ENCODE peak calls at places on chromosomes 3 and 15, in four cellular contexts. D, H, S and I are unnamed samples.

GRCh38 chr3:141266797-141267555 is 35.4 kb downstream of the PXYLP1 start:
- DNase-seq in S (no peak), H (no peak), D (no peak), I (no peak)

GRCh38 chr15:31228980-31229826 is 97.4 kb upstream of the KLF13 start:
- DNase-seq in H (peak), S (no peak), D (peak), I (no peak)

GRCh38 chr3:179186426-179186825 is 38.3 kb downstream of the PIK3CA start:
- DNase-seq in S (no peak), H (no peak), D (no peak), I (no peak)

GRCh38 chr3:66622756-66623452 is 122.1 kb upstream of the LRIG1 start:
- DNase-seq in H (no peak), D (no peak), S (no peak), I (no peak)

GRCh38 chr15:40746916-40747418 is 8.1 kb downstream of the RMDN3 start:
- DNase-seq in S (no peak), D (no peak), H (no peak), I (no peak)

GRCh38 chr3:127134466-127134865 is 58.5 kb upstream of the PRR23E start:
- DNase-seq in S (no peak), D (no peak), H (no peak), I (no peak)

GRCh38 chr3:140219161-140219745 is 284.3 kb downstream of the CLSTN2 start:
- DNase-seq in D (no peak), H (no peak), S (no peak), I (no peak)

GRCh38 chr3:117355566-117355965 is 646.0 kb downstream of the TUSC7 start:
- DNase-seq in S (no peak), D (peak), H (no peak), I (peak)

GRCh38 chr3:130828931-130829574 is 64.8 kb upstream of the ATP2C1 start:
- DNase-seq in D (no peak), S (no peak), H (no peak), I (no peak)

GRCh38 chr3:124075758-124076157 is 83.8 kb upstream of the ROPN1 start:
- DNase-seq in D (no peak), S (no peak), H (no peak), I (no peak)

GRCh38 chr3:105526349-105527111 is 159.8 kb downstream of the ALCAM start:
- DNase-seq in H (no peak), D (no peak), S (no peak), I (no peak)

GRCh38 chr3:158522737-158523136 is 48.3 kb upstream of the MLF1 start:
- DNase-seq in D (no peak), H (no peak), S (no peak), I (no peak)

GRCh38 chr15:60392986-60393811 is 4.6 kb downstream of the ANXA2 start:
- DNase-seq in D (peak), H (no peak), S (peak), I (peak)

GRCh38 chr3:169545606-169546005 is 117.9 kb downstream of the MECOM start:
- DNase-seq in H (no peak), D (no peak), S (no peak), I (no peak)

GRCh38 chr3:194138732-194139084 is 2.8 kb downstream of the HES1 start:
- DNase-seq in H (no peak), S (no peak), D (no peak), I (no peak)

GRCh38 chr15:100468265-100468664 is 60.5 kb downstream of the CERS3 start:
- DNase-seq in D (no peak), H (no peak), S (no peak), I (no peak)

GRCh38 chr3:5187920-5188418 is 462 bp downstream of the EDEM1 start:
- DNase-seq in D (no peak), H (no peak), S (peak), I (peak)

GRCh38 chr15:74835312-74835823 is 7.6 kb downstream of the ULK3 start:
- DNase-seq in H (no peak), S (peak), D (peak), I (peak)

GRCh38 chr15:63403254-63403945 is 21.8 kb upstream of the CA12 start:
- DNase-seq in D (no peak), S (no peak), H (no peak), I (no peak)

GRCh38 chr15:87477759-87478687 is 778.5 kb downstream of the NTRK3 start:
- DNase-seq in H (no peak), S (peak), D (no peak), I (peak)

GRCh38 chr15:82540984-82541431 is 751 bp upstream of the RPS17 start:
- DNase-seq in D (no peak), H (no peak), S (peak), I (peak)

GRCh38 chr3:125129512-125129962 is 73.7 kb upstream of the HEG1 start:
- DNase-seq in H (no peak), S (peak), D (peak), I (no peak)

DNA sequence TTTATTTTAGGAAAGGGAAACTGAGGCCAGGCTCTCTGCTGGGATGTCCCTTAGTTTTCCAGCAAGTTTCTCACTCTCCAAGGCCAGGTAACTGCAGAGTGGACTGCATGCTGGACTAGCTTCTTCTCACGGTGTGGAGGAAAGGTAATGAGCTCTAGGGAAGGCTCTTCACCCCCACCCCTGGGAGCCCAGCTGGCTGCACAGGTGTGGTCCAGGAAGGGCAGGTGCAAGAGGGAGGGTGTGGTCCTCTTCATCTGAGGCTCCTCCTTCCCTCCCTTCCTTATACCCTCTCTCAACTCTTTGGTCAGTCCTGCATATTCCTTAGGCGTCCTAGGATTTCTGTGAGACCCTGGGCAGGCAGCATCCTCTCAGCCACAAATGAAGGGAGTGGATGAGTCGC is 33.9 kb downstream of the RNU5B-1 start:
- DNase-seq in H (no peak), S (no peak), D (no peak), I (no peak)
- TF ChIP-seq BHLHE40 in H (no peak), S (no peak), D (no peak), I (no peak)

GRCh38 chr15:67882487-67883227 is 42.8 kb upstream of the RNU6-1 start:
- DNase-seq in D (no peak), S (peak), H (no peak), I (no peak)

GRCh38 chr15:67880651-67881182 is 40.9 kb upstream of the RNU6-1 start:
- DNase-seq in H (no peak), D (peak), S (peak), I (no peak)

GRCh38 chr15:67878647-67879293 is 38.9 kb upstream of the RNU6-1 start:
- DNase-seq in D (no peak), S (peak), H (no peak), I (no peak)

GRCh38 chr15:67883228-67883773 is 43.5 kb upstream of the RNU6-1 start:
- DNase-seq in D (no peak), H (no peak), S (peak), I (no peak)

DNA sequence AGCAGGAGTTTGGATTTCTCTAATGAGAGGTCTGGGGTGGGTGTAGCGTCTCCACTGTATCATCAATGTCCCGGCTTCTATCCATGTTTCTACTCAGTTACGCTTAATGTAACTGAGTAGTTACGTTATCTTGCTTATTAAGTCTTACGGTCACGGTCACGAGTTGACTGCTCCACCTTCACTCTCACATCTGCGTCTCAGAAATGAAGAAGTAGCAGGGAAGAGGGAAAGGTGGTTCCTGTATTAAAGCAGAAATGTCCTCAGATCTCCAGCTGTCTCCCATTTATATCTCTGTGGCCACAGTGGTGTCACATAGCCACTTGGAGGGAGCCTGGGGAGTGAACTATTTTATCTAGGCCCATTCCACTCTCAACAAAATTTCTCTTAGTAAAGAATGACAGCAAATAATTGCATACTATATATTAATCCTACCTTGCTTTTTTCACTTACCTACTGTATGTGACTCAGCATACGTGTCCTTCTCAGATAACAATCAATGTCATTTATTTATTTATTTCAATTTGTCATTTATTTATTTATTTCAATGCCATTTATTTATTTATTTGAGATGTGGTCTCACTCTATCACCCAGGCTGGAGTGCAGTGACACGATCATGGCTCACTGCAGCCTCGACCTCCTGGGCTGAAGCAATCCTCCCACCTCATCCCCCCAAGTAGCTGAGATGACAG is 39.7 kb upstream of the RNU6-1 start:
- DNase-seq in H (no peak), D (no peak), S (peak), I (no peak)
- TF ChIP-seq FOXK2 in H (no peak), D (no peak), S (no peak), I (no peak)

DNA sequence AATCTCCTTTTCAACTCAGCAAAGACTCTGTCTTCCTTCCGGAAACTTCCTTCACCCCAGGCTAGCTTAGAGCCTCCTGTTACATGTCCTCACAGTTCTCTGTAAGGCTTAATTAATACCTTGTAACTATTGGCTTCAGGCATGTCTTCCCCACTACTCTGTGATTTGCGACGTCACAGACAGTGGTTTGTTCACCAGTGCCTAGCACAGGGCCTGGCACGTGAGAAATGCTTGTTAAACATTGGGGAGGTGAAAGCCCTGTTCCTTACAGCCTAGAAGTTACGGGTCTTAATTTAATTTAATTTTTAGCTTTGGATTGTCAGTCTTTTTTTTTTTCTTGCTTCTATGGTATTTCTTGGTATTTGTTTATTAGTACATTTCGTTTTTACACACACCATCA is 36.4 kb upstream of the CACNA2D3 start:
- DNase-seq in S (no peak), H (no peak), D (no peak), I (no peak)
- TF ChIP-seq BHLHE40 in S (no peak), H (no peak), D (no peak), I (no peak)

GRCh38 chr3:27425896-27426565 is 56.8 kb upstream of the NEK10 start:
- DNase-seq in H (no peak), D (no peak), S (no peak), I (no peak)

GRCh38 chr3:27426926-27427325 is 57.3 kb downstream of the SLC4A7 start:
- DNase-seq in D (no peak), S (no peak), H (no peak), I (no peak)

GRCh38 chr3:27428446-27428845 is 55.7 kb downstream of the SLC4A7 start:
- DNase-seq in D (no peak), H (no peak), S (no peak), I (no peak)

GRCh38 chr3:27423463-27423862 is 54.3 kb upstream of the NEK10 start:
- DNase-seq in D (no peak), H (no peak), S (no peak), I (no peak)

GRCh38 chr3:27422617-27423016 is 53.4 kb upstream of the NEK10 start:
- DNase-seq in D (no peak), S (no peak), H (no peak), I (no peak)
- TF ChIP-seq FOXK2 in D (no peak), S (no peak), H (no peak), I (no peak)

GRCh38 chr3:32778389-32778788 is 39.4 kb upstream of the TRIM71 start:
- DNase-seq in D (peak), H (no peak), S (no peak), I (no peak)
- TF ChIP-seq BHLHE40 in D (no peak), H (no peak), S (no peak), I (no peak)

GRCh38 chr15:43211336-43211735 is 9.5 kb downstream of the EPB42 start:
- DNase-seq in S (no peak), D (no peak), H (no peak), I (no peak)

GRCh38 chr15:43210172-43210745 is 10.6 kb downstream of the EPB42 start:
- DNase-seq in H (no peak), S (no peak), D (no peak), I (no peak)

GRCh38 chr15:43210807-43211206 is 10.0 kb downstream of the EPB42 start:
- DNase-seq in S (peak), H (no peak), D (no peak), I (no peak)

GRCh38 chr15:43208052-43209002 is 12.5 kb downstream of the EPB42 start:
- DNase-seq in S (no peak), D (no peak), H (no peak), I (no peak)

DNA sequence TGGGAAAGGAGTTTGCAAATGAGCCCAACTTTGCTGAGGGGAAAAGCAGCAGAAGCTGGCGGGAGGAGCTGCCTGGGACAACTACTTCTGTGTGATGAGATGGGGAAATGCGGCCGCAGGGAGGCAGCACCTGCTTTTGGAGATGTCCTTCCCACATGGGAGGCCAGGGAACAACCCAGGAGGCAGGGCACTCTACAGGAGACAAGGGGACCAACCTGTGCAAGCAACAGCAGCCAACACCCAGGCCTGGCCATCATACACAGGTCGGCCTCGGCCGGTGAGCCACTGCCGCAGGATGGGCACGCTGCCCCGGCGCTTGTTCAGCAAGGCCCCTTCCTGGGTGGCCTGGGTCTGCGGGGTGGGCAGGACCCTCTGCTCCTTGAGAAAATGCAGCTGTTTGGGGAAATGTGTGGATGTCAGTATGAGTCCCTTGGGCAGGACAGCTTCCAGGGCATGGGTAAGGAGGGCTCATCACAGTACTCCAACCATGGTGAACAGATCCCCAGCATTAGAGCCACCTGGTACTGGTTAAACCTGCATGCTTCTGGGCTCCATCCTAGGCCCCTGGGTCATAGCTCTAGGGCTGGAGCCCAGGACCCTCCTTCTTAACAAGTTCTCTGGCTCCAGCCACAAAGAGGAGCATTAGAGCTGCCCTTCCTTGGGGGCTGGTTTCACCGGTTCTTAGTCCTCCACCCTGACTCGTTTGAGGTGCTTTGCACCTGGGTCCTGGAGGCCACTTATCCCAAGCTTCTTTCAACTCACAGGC is 11.6 kb downstream of the EPB42 start:
- DNase-seq in D (peak), S (peak), H (no peak), I (peak)
- TF ChIP-seq FOXK2 in D (no peak), S (no peak), H (no peak), I (no peak)

GRCh38 chr15:98715401-98715800 is 67.1 kb downstream of the IGF1R start:
- DNase-seq in D (no peak), H (no peak), S (no peak), I (no peak)

GRCh38 chr15:98712845-98713584 is 64.7 kb downstream of the IGF1R start:
- DNase-seq in S (no peak), D (no peak), H (no peak), I (no peak)

GRCh38 chr15:98711810-98712209 is 63.5 kb downstream of the IGF1R start:
- DNase-seq in D (no peak), H (no peak), S (no peak), I (no peak)

GRCh38 chr15:98714906-98715305 is 66.6 kb downstream of the IGF1R start:
- DNase-seq in H (no peak), D (no peak), S (no peak), I (no peak)

DNA sequence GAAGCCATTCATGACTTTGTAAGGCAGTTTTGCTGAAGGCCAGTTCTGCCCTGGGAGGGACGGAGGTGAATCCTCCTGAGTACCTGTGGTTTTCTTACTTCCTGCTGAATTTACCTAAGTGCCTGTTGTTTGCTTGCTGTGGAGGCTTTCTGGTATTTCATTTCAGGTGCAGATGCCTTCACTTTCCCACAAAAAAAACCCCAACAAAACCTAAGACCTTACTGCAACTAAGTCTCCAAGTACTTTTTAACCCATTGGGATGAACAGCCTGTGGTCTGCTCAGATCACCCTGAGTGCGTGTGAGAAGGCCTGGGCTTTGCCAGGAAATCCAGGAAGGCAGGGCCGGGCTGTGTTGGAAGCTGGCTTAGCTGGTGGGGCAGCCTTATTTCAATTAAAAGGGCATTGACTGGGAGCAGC is 65.3 kb downstream of the IGF1R start:
- DNase-seq in D (no peak), S (no peak), H (peak), I (no peak)
- TF ChIP-seq BHLHE40 in D (no peak), S (no peak), H (no peak), I (no peak)

GRCh38 chr15:92023971-92024370 is 170.5 kb downstream of the SLCO3A1 start:
- DNase-seq in H (no peak), S (no peak), D (no peak), I (no peak)
- TF ChIP-seq FOXK2 in H (no peak), S (no peak), D (no peak), I (no peak)